ENCODE peak calls at places on chromosome 9, in seven cellular contexts. I is iris pigment epithelial cell; R is dorsolateral prefrontal cortex; P is T47D; O is stimulated activated CD8-positive, alpha-beta memory T cell treated with anti-CD3 and anti-CD28 coated beads, Interleukin-12 subunit alpha, Interleukin-12 subunit beta, amount 100 ng/mL, for 1 hour; K is hippocampal formation; D is GM04503. G is an unnamed sample.

GRCh38 chr9:78599939-78600338 is 303.0 kb downstream of the PSAT1 start:
- DNase-seq in I (no peak), R (no peak), P (no peak), O (no peak), K (no peak), D (no peak), G (no peak)

GRCh38 chr9:105475302-105475701 is 27.5 kb downstream of the FSD1L start:
- DNase-seq in I (peak; percentile 73), R (no peak), P (peak; percentile 57), O (no peak), K (peak; percentile 53), D (no peak), G (no peak)

GRCh38 chr9:112050544-112051475 is 124.3 kb downstream of the SUSD1 start:
- DNase-seq in I (peak; percentile 88), R (no peak), P (no peak), O (no peak), K (no peak), D (peak; percentile 97), G (no peak)

GRCh38 chr9:110308504-110309109 is 29.1 kb downstream of the TXNDC8 start:
- DNase-seq in I (no peak), R (no peak), P (no peak), O (no peak), K (no peak), D (no peak), G (no peak)

GRCh38 chr9:131950487-131950886 is 129.2 kb downstream of the MED27 start:
- DNase-seq in I (no peak), R (no peak), P (no peak), O (no peak), K (no peak), D (no peak), G (no peak)

GRCh38 chr9:38319496-38320173 is 72.9 kb upstream of the ALDH1B1 start:
- DNase-seq in I (no peak), R (no peak), P (no peak), O (no peak), K (no peak), D (no peak), G (no peak)

GRCh38 chr9:27152398-27152715 is 43.3 kb downstream of the TEK start:
- DNase-seq in I (no peak), R (no peak), P (no peak), O (no peak), K (no peak), D (no peak), G (no peak)

GRCh38 chr9:135075234-135076142 is 12.0 kb upstream of the OLFM1 start:
- DNase-seq in I (peak; percentile 15), R (peak; percentile 84), P (peak; percentile 77), O (no peak), K (peak; percentile 31), D (no peak), G (no peak)

GRCh38 chr9:129868571-129869486 is 33.6 kb downstream of the USP20 start:
- DNase-seq in I (no peak), R (peak; percentile 43), P (no peak), O (peak; percentile 81), K (no peak), D (no peak), G (peak; percentile 96)

GRCh38 chr9:130023147-130023787 is 19.7 kb downstream of the FNBP1 start:
- DNase-seq in I (no peak), R (no peak), P (peak; percentile 27), O (no peak), K (no peak), D (no peak), G (no peak)

GRCh38 chr9:111572945-111573604 is 26.4 kb downstream of the PTGR1 start:
- DNase-seq in I (peak; percentile 82), R (no peak), P (no peak), O (no peak), K (no peak), D (peak; percentile 56), G (no peak)

GRCh38 chr9:97670586-97670985 is 26.6 kb downstream of the XPA start:
- DNase-seq in I (no peak), R (no peak), P (no peak), O (no peak), K (no peak), D (no peak), G (no peak)

GRCh38 chr9:124291801-124292396 is 34.1 kb downstream of the NEK6 start:
- DNase-seq in I (no peak), R (no peak), P (no peak), O (peak; percentile 11), K (no peak), D (no peak), G (peak; percentile 39)

GRCh38 chr9:134396825-134397224 is 70.6 kb downstream of the RXRA start:
- DNase-seq in I (no peak), R (no peak), P (no peak), O (no peak), K (no peak), D (no peak), G (peak; percentile 66)

GRCh38 chr9:86175743-86176456 is 76.5 kb upstream of the GOLM1 start:
- DNase-seq in I (no peak), R (no peak), P (no peak), O (no peak), K (no peak), D (no peak), G (no peak)

GRCh38 chr9:129624168-129624759 is 1.7 kb upstream of the NTMT1 start:
- DNase-seq in I (no peak), R (no peak), P (peak; percentile 78), O (peak; percentile 54), K (no peak), D (no peak), G (peak; percentile 78)

GRCh38 chr9:22079873-22080341 is 70.8 kb upstream of the CDKN2B start:
- DNase-seq in I (peak; percentile 95), R (no peak), P (no peak), O (no peak), K (peak; percentile 46), D (peak; percentile 64), G (peak; percentile 57)

GRCh38 chr9:87238545-87238944 is 259.1 kb upstream of the DAPK1 start:
- DNase-seq in I (peak; percentile 44), R (no peak), P (no peak), O (no peak), K (no peak), D (no peak), G (no peak)

GRCh38 chr9:115038138-115038537 is 79.8 kb downstream of the TNC start:
- DNase-seq in I (no peak), R (no peak), P (no peak), O (no peak), K (no peak), D (no peak), G (no peak)

GRCh38 chr9:37710039-37710438 is 43.6 kb upstream of the TRMT10B start:
- DNase-seq in I (no peak), R (no peak), P (no peak), O (no peak), K (no peak), D (no peak), G (no peak)

GRCh38 chr9:121860744-121861143 is 209.3 kb downstream of the DAB2IP start:
- DNase-seq in I (peak; percentile 96), R (no peak), P (peak; percentile 76), O (no peak), K (no peak), D (peak; percentile 78), G (no peak)

GRCh38 chr9:87615547-87616148 is 110.3 kb upstream of the CTSL start:
- DNase-seq in I (peak; percentile 29), R (no peak), P (peak; percentile 3), O (no peak), K (no peak), D (no peak), G (no peak)

GRCh38 chr9:4038182-4038723 is 261.6 kb downstream of the GLIS3 start:
- DNase-seq in I (peak; percentile 26), R (no peak), P (peak; percentile 27), O (no peak), K (no peak), D (peak; percentile 45), G (no peak)

GRCh38 chr9:135747311-135747710 is 45.3 kb downstream of the KCNT1 start:
- DNase-seq in I (no peak), R (no peak), P (no peak), O (no peak), K (no peak), D (no peak), G (no peak)

GRCh38 chr9:123399803-123400378 is 43.9 kb downstream of the CRB2 start:
- DNase-seq in I (no peak), R (no peak), P (peak; percentile 36), O (no peak), K (no peak), D (no peak), G (peak; percentile 31)

GRCh38 chr9:88991066-88992030 is at the start of gene S1PR3:
- DNase-seq in I (peak; percentile 70), R (no peak), P (peak; percentile 52), O (no peak), K (no peak), D (no peak), G (no peak)

GRCh38 chr9:19424176-19424779 is 15.5 kb downstream of the ACER2 start:
- DNase-seq in I (no peak), R (no peak), P (no peak), O (no peak), K (no peak), D (no peak), G (no peak)